ENCODE peak calls at places on chromosomes 11 and 22, in eight cellular contexts. S is hippocampal formation; G is stimulated activated CD4-positive, alpha-beta T cell treated with anti-CD3 and anti-CD28 coated beads, Interleukin-2, amount 100 ng/mL, for 48 hours; O is islet precursor cell; N is iPS DF 6.9; W is HEK293T; B is effector CD4-positive, alpha-beta T cell; M is activated naive CD4-positive, alpha-beta T cell treated with anti-CD3 and anti-CD28 coated beads, Interleukin-2, amount 50 U/mL, for 16 hours. H is an unnamed sample.

GRCh38 chr22:35685731-35686130 is 31.9 kb upstream of the APOL5 start:
- DNase-seq in B (no peak), M (no peak), N (no peak), S (no peak), W (no peak), O (no peak), G (no peak), H (no peak)

GRCh38 chr22:38298312-38299000 is 18.8 kb downstream of the CSNK1E start:
- DNase-seq in S (no peak), M (peak; percentile 49), N (no peak), W (peak; percentile 73), O (peak; percentile 98), G (peak; percentile 44), B (peak; percentile 27), H (peak; percentile 27)

GRCh38 chr11:26105762-26106423 is 226.0 kb upstream of the ANO3 start:
- DNase-seq in M (no peak), S (no peak), W (no peak), N (no peak), O (no peak), B (no peak), G (no peak), H (no peak)

GRCh38 chr11:76313913-76314740 is 66.8 kb downstream of the THAP12 start:
- DNase-seq in M (no peak), B (no peak), G (no peak), W (no peak), N (no peak), S (no peak), O (peak; percentile 79), H (no peak)

GRCh38 chr11:57290288-57290687 is 34.5 kb downstream of the TNKS1BP1 start:
- DNase-seq in W (no peak), O (no peak), B (no peak), G (no peak), N (no peak), S (no peak), M (no peak), H (no peak)

GRCh38 chr22:37199103-37199838 is 11.2 kb upstream of the C1QTNF6 start:
- DNase-seq in G (peak; percentile 100), O (peak; percentile 99), S (peak; percentile 97), M (peak; percentile 99), B (peak; percentile 99), W (peak; percentile 100), N (peak; percentile 99), H (peak; percentile 92)

GRCh38 chr11:66969584-66970205 is 5.4 kb upstream of the C11orf86 start:
- DNase-seq in B (no peak), W (no peak), N (no peak), M (no peak), S (no peak), G (no peak), O (no peak), H (peak; percentile 81)

GRCh38 chr11:13970986-13971385 is 8.5 kb downstream of the SPON1 start:
- DNase-seq in O (peak; percentile 71), M (no peak), S (no peak), W (no peak), B (no peak), N (no peak), G (no peak), H (no peak)

GRCh38 chr11:47131136-47131535 is 45.5 kb downstream of the ARFGAP2 start:
- DNase-seq in S (no peak), N (no peak), O (no peak), W (no peak), B (no peak), G (no peak), M (no peak), H (no peak)

GRCh38 chr11:16603890-16604783 is 134.3 kb upstream of the C11orf58 start:
- DNase-seq in N (no peak), B (no peak), S (no peak), M (no peak), O (peak; percentile 69), W (peak; percentile 33), G (no peak), H (no peak)

GRCh38 chr11:3169952-3170755 is 5.0 kb upstream of the OSBPL5 start:
- DNase-seq in M (peak; percentile 5), G (no peak), N (no peak), O (peak; percentile 54), W (no peak), B (no peak), S (no peak), H (no peak)

GRCh38 chr22:22720201-22720723 is 75.8 kb downstream of the GGTLC2 start:
- DNase-seq in O (peak; percentile 84), W (peak; percentile 78), B (peak; percentile 14), M (no peak), G (peak; percentile 25), N (peak; percentile 16), S (peak; percentile 11), H (peak; percentile 38)

GRCh38 chr22:22712666-22713365 is 68.4 kb downstream of the GGTLC2 start:
- DNase-seq in M (no peak), S (no peak), N (no peak), G (no peak), O (no peak), W (no peak), B (no peak), H (no peak)

GRCh38 chr22:43471186-43471585 is 59.4 kb downstream of the MPPED1 start:
- DNase-seq in B (no peak), S (no peak), O (no peak), G (no peak), M (no peak), N (no peak), W (no peak), H (no peak)

GRCh38 chr22:33321466-33321865 is 263.3 kb upstream of the SYN3 start:
- DNase-seq in W (no peak), M (no peak), N (no peak), O (no peak), G (no peak), B (no peak), S (no peak), H (no peak)

GRCh38 chr22:36332623-36333331 is 55.0 kb downstream of the MYH9 start:
- DNase-seq in S (no peak), M (peak; percentile 71), G (peak; percentile 53), W (no peak), N (no peak), B (peak; percentile 64), O (peak; percentile 94), H (peak; percentile 89)

H was measured in RPMI7951.